ENCODE peak calls at places on chromosomes 16 and 17, in nine cellular contexts. L is heart right ventricle, K is uterus, N is psoas muscle, E is sigmoid colon, S is neural progenitor cell, X is fibroblast of lung, I is transverse colon, O is adrenal gland. B is an unnamed sample. For H3K4me1, the result is how much of the 10 kb centered on the place peaks cover.

GRCh38 chr17:77864234-77865108 is 94.0 kb upstream of the TNRC6C start:
- DNase-seq in L (no peak), K (peak), N (no peak), E (no peak), S (no peak), X (no peak), I (no peak), O (no peak), B (peak)

GRCh38 chr17:13477180-13477611 is 124.5 kb downstream of the HS3ST3A1 start:
- DNase-seq in L (no peak), K (no peak), N (no peak), E (no peak), S (no peak), X (peak), I (no peak), O (no peak), B (no peak)

GRCh38 chr17:36185416-36185815 is 9.0 kb upstream of the TBC1D3B start:
- DNase-seq in L (no peak), K (no peak), N (no peak), E (no peak), S (no peak), X (no peak), I (no peak), O (no peak), B (no peak)

GRCh38 chr17:65530158-65530984 is 31.1 kb downstream of the AXIN2 start:
- DNase-seq in L (no peak), K (no peak), N (no peak), E (no peak), S (no peak), X (no peak), I (no peak), O (no peak), B (no peak)

GRCh38 chr17:58706351-58707140 is 14.1 kb downstream of the RAD51C start:
- DNase-seq in L (no peak), K (no peak), N (no peak), E (no peak), S (no peak), X (peak), I (no peak), O (no peak), B (no peak)

GRCh38 chr16:87416826-87417471 is 24.8 kb downstream of the MAP1LC3B start:
- DNase-seq in L (no peak), K (peak), N (no peak), E (peak), S (peak), X (peak), I (peak), O (peak), B (peak)

GRCh38 chr16:27401768-27402568 is at the start of gene IL21R:
- DNase-seq in L (peak), K (peak), N (peak), E (peak), S (peak), X (peak), I (peak), O (peak), B (peak)

GRCh38 chr17:17754719-17755686 is 73.7 kb downstream of the RAI1 start:
- DNase-seq in L (peak), K (no peak), N (no peak), E (no peak), S (no peak), X (peak), I (no peak), O (no peak), B (no peak)

GRCh38 chr16:69937465-69937951 is 13.6 kb upstream of the CLEC18A start:
- DNase-seq in L (no peak), K (no peak), N (no peak), E (no peak), S (peak), X (peak), I (no peak), O (peak), B (no peak)

GRCh38 chr16:70577256-70577698 is 53.7 kb downstream of the SF3B3 start:
- DNase-seq in L (no peak), K (no peak), N (no peak), E (peak), S (no peak), X (peak), I (no peak), O (peak), B (no peak)

GRCh38 chr17:17985555-17985954 is 12.9 kb downstream of the DRC3 start:
- DNase-seq in L (no peak), K (no peak), N (no peak), E (no peak), S (no peak), X (no peak), I (no peak), O (no peak), B (no peak)

GRCh38 chr16:85114909-85115567 is 2.8 kb upstream of the CIBAR2 start:
- DNase-seq in L (peak), K (peak), N (peak), E (peak), S (peak), X (peak), I (peak), O (peak), B (peak)

GRCh38 chr16:3029499-3030127 is 5.8 kb downstream of the THOC6 start:
- DNase-seq in L (no peak), K (no peak), N (no peak), E (no peak), S (no peak), X (peak), I (no peak), O (no peak), B (peak)

GRCh38 chr17:50046667-50047066 is 9.2 kb upstream of the ITGA3 start:
- DNase-seq in L (no peak), K (no peak), N (no peak), E (no peak), S (no peak), X (no peak), I (no peak), O (no peak), B (no peak)

GRCh38 chr17:19017401-19017800 is 12.8 kb upstream of the FAM83G start:
- DNase-seq in L (no peak), K (no peak), N (peak), E (no peak), S (no peak), X (no peak), I (no peak), O (no peak), B (no peak)

GRCh38 chr17:69486779-69487637 is 72.5 kb downstream of the MAP2K6 start:
- DNase-seq in L (no peak), K (no peak), N (no peak), E (no peak), S (no peak), X (no peak), I (no peak), O (no peak), B (no peak)

DNA sequence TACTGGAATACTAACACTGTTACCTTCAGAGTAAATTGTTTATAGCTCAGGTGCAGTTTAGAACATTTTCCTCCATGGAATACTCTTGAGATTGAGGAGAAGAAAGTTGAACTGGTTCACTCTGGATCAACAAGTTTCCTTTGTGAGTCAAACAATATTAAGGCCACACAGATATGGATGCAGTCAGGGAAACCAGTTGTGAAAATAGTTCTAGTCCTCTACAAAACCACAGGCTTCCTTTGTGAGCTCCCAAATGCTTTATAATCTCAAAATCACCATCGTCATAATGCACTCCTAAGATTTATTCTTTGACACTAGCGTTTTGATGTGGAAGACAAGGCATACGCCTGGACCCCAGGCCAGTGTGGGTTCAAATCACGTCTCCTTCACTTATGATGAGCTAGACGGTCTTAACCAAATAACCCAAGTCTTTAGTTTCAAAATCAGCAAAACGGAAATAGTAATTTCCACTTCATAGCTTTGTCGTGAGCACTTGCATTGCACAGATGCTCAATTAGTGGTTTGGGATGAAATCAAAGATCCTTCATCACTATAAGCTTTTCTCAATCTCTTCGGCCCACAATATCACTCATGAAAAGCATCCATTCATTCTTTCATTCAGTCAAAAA is 142.6 kb downstream of the STX8 start:
- DNase-seq in L (no peak), K (no peak), N (no peak), E (no peak), S (no peak), X (peak), I (no peak), O (no peak), B (no peak)
- H3K4me1 ChIP-seq in L (under half), K (under half), N (under half), E (under half), S (under half), X (under half), I (under half), O (under half), B (under half)

GRCh38 chr17:76545918-76546555 is 6.2 kb downstream of the PRCD start:
- DNase-seq in L (no peak), K (no peak), N (no peak), E (no peak), S (no peak), X (no peak), I (no peak), O (no peak), B (peak)
- H3K4me1 ChIP-seq in L (half or more), K (under half), N (under half), E (under half), S (under half), X (under half), I (under half), O (half or more), B (under half)

DNA sequence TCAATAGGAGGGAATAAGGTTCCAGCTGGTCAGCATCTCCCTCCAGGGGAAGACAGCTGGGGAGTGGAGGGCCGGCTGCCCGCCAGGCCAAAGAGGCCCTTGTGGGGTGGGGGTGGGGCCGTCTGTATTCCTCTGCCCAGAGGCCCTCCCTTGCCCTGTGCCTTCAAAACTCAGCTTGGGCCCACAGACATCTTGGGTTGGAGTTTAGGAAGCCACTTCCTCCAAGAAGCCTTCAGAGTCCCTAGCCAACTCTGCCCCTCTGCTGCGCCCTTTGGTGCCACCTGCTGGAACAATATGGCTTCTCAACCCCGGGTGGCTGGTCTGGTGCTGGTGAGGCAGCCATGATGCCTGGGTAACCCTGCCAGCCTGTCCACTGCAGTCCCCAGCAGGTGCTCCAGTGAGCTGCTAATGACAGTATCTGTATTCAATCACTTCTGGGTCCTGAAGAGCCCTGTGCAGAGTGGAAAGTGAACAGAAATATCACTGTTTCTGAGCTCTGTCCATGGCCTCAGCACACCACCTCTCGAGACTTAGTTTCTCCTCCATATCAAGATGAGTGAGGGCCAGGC is 16.7 kb downstream of the HSD11B2 start:
- DNase-seq in L (peak), K (peak), N (no peak), E (peak), S (no peak), X (no peak), I (peak), O (no peak), B (peak)
- H3K4me1 ChIP-seq in L (half or more), K (under half), N (half or more), E (half or more), S (under half), X (under half), I (half or more), O (half or more), B (half or more)

DNA sequence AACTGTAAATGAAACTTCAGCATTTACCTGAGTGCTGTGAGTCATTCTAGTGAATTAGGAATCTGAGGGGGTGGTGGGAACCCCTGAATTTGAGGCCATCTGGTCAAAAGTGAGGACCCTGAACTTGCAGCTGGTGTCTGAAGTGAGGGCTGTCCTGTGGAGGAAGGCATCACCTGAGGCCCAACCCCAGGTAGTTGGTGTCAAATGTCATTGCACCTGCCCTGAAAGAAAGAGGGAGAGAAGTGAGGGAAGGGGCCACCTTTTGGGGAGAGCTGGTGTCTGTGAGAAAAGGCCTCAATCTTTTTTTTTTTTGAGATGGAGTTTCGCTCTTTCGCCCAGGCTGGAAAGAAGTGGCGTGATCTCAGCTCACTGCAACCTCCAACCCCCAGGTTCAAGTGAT is 12.5 kb upstream of the PRPSAP1 start:
- DNase-seq in L (no peak), K (no peak), N (no peak), E (no peak), S (no peak), X (no peak), I (no peak), O (no peak), B (no peak)
- H3K4me1 ChIP-seq in L (under half), K (under half), N (under half), E (under half), S (under half), X (under half), I (under half), O (under half), B (under half)

GRCh38 chr17:338442-339192 is 14.0 kb downstream of the RPH3AL start:
- DNase-seq in L (no peak), K (no peak), N (peak), E (peak), S (no peak), X (no peak), I (peak), O (peak), B (no peak)

GRCh38 chr17:340074-340473 is 12.5 kb downstream of the RPH3AL start:
- DNase-seq in L (no peak), K (no peak), N (peak), E (peak), S (no peak), X (no peak), I (no peak), O (peak), B (no peak)

GRCh38 chr17:337866-338265 is 14.7 kb downstream of the RPH3AL start:
- DNase-seq in L (no peak), K (no peak), N (no peak), E (no peak), S (no peak), X (no peak), I (no peak), O (peak), B (peak)

GRCh38 chr17:337453-337852 is 15.2 kb downstream of the RPH3AL start:
- DNase-seq in L (no peak), K (no peak), N (no peak), E (peak), S (no peak), X (no peak), I (no peak), O (peak), B (no peak)

GRCh38 chr17:339193-340061 is 13.2 kb downstream of the RPH3AL start:
- DNase-seq in L (no peak), K (no peak), N (peak), E (peak), S (no peak), X (no peak), I (no peak), O (peak), B (peak)
- H3K4me1 ChIP-seq in L (under half), K (under half), N (under half), E (under half), S (under half), X (under half), I (under half), O (half or more), B (under half)

GRCh38 chr17:63928172-63928666 is 3.9 kb downstream of the CD79B start:
- DNase-seq in L (no peak), K (no peak), N (no peak), E (no peak), S (no peak), X (no peak), I (no peak), O (no peak), B (peak)
- H3K4me1 ChIP-seq in L (under half), K (under half), N (under half), E (under half), S (under half), X (under half), I (under half), O (under half), B (under half)

GRCh38 chr17:7880076-7880868 is 8.3 kb upstream of the CHD3 start:
- DNase-seq in L (no peak), K (no peak), N (no peak), E (no peak), S (no peak), X (no peak), I (no peak), O (no peak), B (no peak)
- H3K4me1 ChIP-seq in L (under half), K (under half), N (under half), E (under half), S (under half), X (under half), I (half or more), O (under half), B (under half)

B was measured in mucosa of descending colon.